ENCODE peak calls at places on chromosomes 5 and 9, in five cellular contexts. T is amniotic stem cell, R is stomach, C is mucosa of descending colon, S is ACHN. P is an unnamed sample.

GRCh38 chr5:179494774-179495173 is 55.6 kb upstream of the RUFY1 start:
- DNase-seq in T (no peak), R (no peak), C (no peak), S (no peak), P (no peak)

GRCh38 chr9:116191757-116192415 is 38.3 kb downstream of the PAPPA start:
- DNase-seq in T (no peak), R (no peak), C (no peak), S (no peak), P (no peak)

GRCh38 chr9:137007060-137007815 is 10.9 kb upstream of the CLIC3 start:
- DNase-seq in T (no peak), R (no peak), C (no peak), S (no peak), P (no peak)

GRCh38 chr5:34538026-34538672 is 118.0 kb upstream of the RAI14 start:
- DNase-seq in T (no peak), R (peak), C (no peak), S (peak), P (no peak)

GRCh38 chr5:33524476-33524875 is 83.7 kb downstream of the TARS1 start:
- DNase-seq in T (no peak), R (no peak), C (no peak), S (no peak), P (no peak)

GRCh38 chr9:101791938-101792337 is 53.5 kb upstream of the GRIN3A start:
- DNase-seq in T (no peak), R (no peak), C (peak), S (peak), P (peak)

GRCh38 chr5:170145462-170145861 is 39.8 kb downstream of the FOXI1 start:
- DNase-seq in T (no peak), R (no peak), C (no peak), S (no peak), P (no peak)

GRCh38 chr5:20360243-20360642 is 372.2 kb upstream of the CDH18 start:
- DNase-seq in T (no peak), R (no peak), C (no peak), S (no peak), P (no peak)

GRCh38 chr5:63125862-63126261 is 547.2 kb downstream of the LRRC70 start:
- DNase-seq in T (no peak), R (no peak), C (no peak), S (peak), P (no peak)

GRCh38 chr5:101517795-101518194 is 614.7 kb upstream of the ST8SIA4 start:
- DNase-seq in T (no peak), R (no peak), C (no peak), S (no peak), P (no peak)

GRCh38 chr5:43658499-43658898 is 55.5 kb downstream of the NNT start:
- DNase-seq in T (peak), R (no peak), C (no peak), S (no peak), P (no peak)

GRCh38 chr9:80382523-80382922 is 810.8 kb downstream of the TLE4 start:
- DNase-seq in T (no peak), R (no peak), C (no peak), S (no peak), P (peak)

GRCh38 chr5:54713923-54714581 is 196.5 kb downstream of the SNX18 start:
- DNase-seq in T (no peak), R (no peak), C (no peak), S (no peak), P (no peak)

GRCh38 chr5:149406203-149406978 is 27.3 kb upstream of the IL17B start:
- DNase-seq in T (peak), R (no peak), C (peak), S (no peak), P (peak)

GRCh38 chr9:121398374-121398773 is 28.3 kb upstream of the STOM start:
- DNase-seq in T (peak), R (no peak), C (no peak), S (no peak), P (peak)

GRCh38 chr9:69056416-69056815 is 20.9 kb downstream of the FXN start:
- DNase-seq in T (no peak), R (no peak), C (no peak), S (no peak), P (no peak)

GRCh38 chr5:30832519-30832918 is 361.0 kb upstream of the CDH6 start:
- DNase-seq in T (no peak), R (no peak), C (no peak), S (no peak), P (no peak)

GRCh38 chr5:21654-22233 is 70.2 kb upstream of the PLEKHG4B start:
- DNase-seq in T (no peak), R (no peak), C (no peak), S (peak), P (no peak)

GRCh38 chr5:155699385-155699784 is 627.6 kb upstream of the SGCD start:
- DNase-seq in T (no peak), R (no peak), C (no peak), S (no peak), P (no peak)

GRCh38 chr5:168307925-168308584 is 16.6 kb downstream of the WWC1 start:
- DNase-seq in T (no peak), R (no peak), C (no peak), S (no peak), P (no peak)

GRCh38 chr9:97808415-97808814 is 44.6 kb upstream of the FOXE1 start:
- DNase-seq in T (no peak), R (no peak), C (no peak), S (no peak), P (no peak)

GRCh38 chr9:36192196-36192595 is 1.5 kb downstream of the CLTA start:
- DNase-seq in T (no peak), R (no peak), C (no peak), S (peak), P (no peak)

GRCh38 chr5:126723643-126724042 is 53.3 kb upstream of the LMNB1 start:
- DNase-seq in T (no peak), R (no peak), C (no peak), S (no peak), P (no peak)

GRCh38 chr9:115595951-115596742 is 478.2 kb upstream of the TNC start:
- DNase-seq in T (peak), R (no peak), C (no peak), S (no peak), P (peak)

GRCh38 chr5:132369471-132370240 is at the start of gene SLC22A5:
- DNase-seq in T (no peak), R (peak), C (peak), S (peak), P (no peak)

GRCh38 chr9:20212806-20213205 is 409.5 kb downstream of the MLLT3 start:
- DNase-seq in T (no peak), R (no peak), C (no peak), S (no peak), P (no peak)

GRCh38 chr5:132490484-132491367 is at the start of gene IRF1:
- DNase-seq in T (peak), R (peak), C (peak), S (peak), P (peak)

GRCh38 chr5:107618233-107618632 is 52.5 kb downstream of the EFNA5 start:
- DNase-seq in T (no peak), R (no peak), C (no peak), S (no peak), P (no peak)

GRCh38 chr5:132753135-132753987 is 6.1 kb downstream of the CCNI2 start:
- DNase-seq in T (no peak), R (peak), C (peak), S (peak), P (no peak)

P was measured in brain pericyte.